ENCODE peak calls at places on chromosomes 11 and 22, in six cellular contexts. H, U, X, Z, Y and V are unnamed samples.
A peak's percentile ranks its signal among the peaks of the same experiment; 100 is the strongest.

GRCh38 chr11:15258433-15259350 is 144.0 kb downstream of the INSC start:
- DNase-seq in Y (no peak), H (no peak), U (peak; percentile 16), Z (no peak), X (peak; percentile 32), V (no peak)

GRCh38 chr11:20110908-20111669 is 49.2 kb downstream of the DBX1 start:
- DNase-seq in U (peak; percentile 86), Y (peak; percentile 40), Z (peak; percentile 35), H (no peak), X (peak; percentile 88), V (peak; percentile 67)

GRCh38 chr22:45844949-45845613 is 131.9 kb downstream of the WNT7B start:
- DNase-seq in H (no peak), U (no peak), Z (no peak), Y (no peak), X (no peak), V (no peak)

GRCh38 chr11:8698379-8698851 is 15.8 kb downstream of the RPL27A start:
- DNase-seq in U (no peak), Y (no peak), X (no peak), Z (no peak), H (no peak), V (no peak)

GRCh38 chr11:71470956-71471355 is 18.0 kb downstream of the NADSYN1 start:
- DNase-seq in H (no peak), X (no peak), Z (no peak), U (no peak), Y (no peak), V (no peak)

GRCh38 chr22:49328630-49329405 is 498.9 kb downstream of the BRD1 start:
- DNase-seq in Y (no peak), Z (no peak), H (no peak), U (no peak), X (no peak), V (no peak)

GRCh38 chr11:128766687-128767086 is 72.8 kb downstream of the FLI1 start:
- DNase-seq in Y (no peak), U (peak; percentile 77), H (no peak), X (no peak), Z (no peak), V (no peak)

GRCh38 chr11:26626346-26626745 is 54.3 kb upstream of the MUC15 start:
- DNase-seq in X (peak; percentile 83), Y (no peak), U (peak; percentile 37), Z (no peak), H (no peak), V (no peak)

GRCh38 chr11:86269645-86270044 is 25.1 kb downstream of the EED start:
- DNase-seq in Z (no peak), Y (no peak), H (no peak), U (no peak), X (no peak), V (no peak)